ENCODE peak calls at places on chromosomes 13 and 19, in ten cellular contexts. B, H, F, V, N, M, I, G, T and U are unnamed samples.

GRCh38 chr13:23778879-23779278 is 110.3 kb downstream of the MIPEP start:
- DNase-seq in B (peak), H (peak), F (no peak), V (peak), N (no peak), M (no peak), I (no peak), G (no peak), T (no peak), U (no peak)

GRCh38 chr13:105471683-105472082 is 1063.8 kb downstream of the EFNB2 start:
- DNase-seq in B (peak), H (peak), F (no peak), V (peak), N (no peak), M (no peak), I (no peak), G (no peak), T (no peak), U (no peak)

GRCh38 chr19:5916201-5916708 is 2.2 kb downstream of the CAPS start:
- DNase-seq in B (no peak), H (no peak), F (no peak), V (no peak), N (no peak), M (no peak), I (no peak), G (no peak), T (no peak), U (no peak)

GRCh38 chr13:50850445-50850844 is 7.0 kb upstream of the DLEU7 start:
- DNase-seq in B (no peak), H (no peak), F (no peak), V (no peak), N (no peak), M (no peak), I (no peak), G (no peak), T (no peak), U (no peak)

GRCh38 chr19:38944981-38945506 is 14.3 kb downstream of the MRPS12 start:
- DNase-seq in B (no peak), H (no peak), F (no peak), V (no peak), N (no peak), M (no peak), I (no peak), G (no peak), T (no peak), U (no peak)

GRCh38 chr13:75052616-75053015 is 429.4 kb downstream of the TBC1D4 start:
- DNase-seq in B (no peak), H (no peak), F (no peak), V (no peak), N (no peak), M (no peak), I (no peak), G (no peak), T (no peak), U (no peak)

GRCh38 chr13:112024577-112024976 is 42.4 kb upstream of the SOX1 start:
- DNase-seq in B (no peak), H (no peak), F (no peak), V (no peak), N (no peak), M (no peak), I (no peak), G (no peak), T (no peak), U (no peak)

GRCh38 chr19:53158119-53158656 is 665 bp downstream of the ZNF347 start:
- DNase-seq in B (peak), H (peak), F (peak), V (peak), N (peak), M (peak), I (peak), G (peak), T (peak), U (peak)

GRCh38 chr13:24606486-24607170 is 73.6 kb upstream of the ATP12A start:
- DNase-seq in B (no peak), H (no peak), F (no peak), V (no peak), N (no peak), M (no peak), I (no peak), G (no peak), T (no peak), U (no peak)

GRCh38 chr19:50792246-50792851 is 2.1 kb downstream of the ACP4 start:
- DNase-seq in B (no peak), H (no peak), F (no peak), V (no peak), N (no peak), M (no peak), I (no peak), G (no peak), T (no peak), U (no peak)

GRCh38 chr19:13300421-13301030 is 150.3 kb downstream of the IER2 start:
- DNase-seq in B (no peak), H (no peak), F (no peak), V (no peak), N (no peak), M (no peak), I (no peak), G (no peak), T (no peak), U (no peak)

GRCh38 chr19:12792853-12793289 is 1.6 kb downstream of the JUNB start:
- DNase-seq in B (peak), H (no peak), F (no peak), V (no peak), N (no peak), M (no peak), I (no peak), G (peak), T (no peak), U (no peak)

GRCh38 chr19:55086730-55087541 is 11.3 kb downstream of the EPS8L1 start:
- DNase-seq in B (peak), H (peak), F (peak), V (peak), N (no peak), M (peak), I (peak), G (peak), T (peak), U (peak)

GRCh38 chr13:35874704-35875103 is 256.5 kb downstream of the DCLK1 start:
- DNase-seq in B (no peak), H (no peak), F (no peak), V (no peak), N (no peak), M (no peak), I (no peak), G (no peak), T (no peak), U (no peak)

GRCh38 chr13:57624565-57625435 is 6.7 kb upstream of the PCDH17 start:
- DNase-seq in B (peak), H (peak), F (no peak), V (peak), N (no peak), M (peak), I (peak), G (peak), T (peak), U (no peak)

GRCh38 chr13:26254583-26255102 is 714 bp downstream of the CDK8 start:
- DNase-seq in B (peak), H (peak), F (peak), V (peak), N (peak), M (peak), I (peak), G (peak), T (peak), U (no peak)

GRCh38 chr13:26253262-26253786 is 605 bp upstream of the CDK8 start:
- DNase-seq in B (no peak), H (no peak), F (no peak), V (no peak), N (no peak), M (no peak), I (no peak), G (no peak), T (no peak), U (no peak)

GRCh38 chr13:26257049-26257448 is 3.1 kb downstream of the CDK8 start:
- DNase-seq in B (no peak), H (no peak), F (no peak), V (no peak), N (no peak), M (no peak), I (no peak), G (no peak), T (no peak), U (no peak)

GRCh38 chr13:26253787-26254582 is at the start of gene CDK8:
- DNase-seq in B (peak), H (peak), F (peak), V (peak), N (peak), M (peak), I (peak), G (peak), T (peak), U (peak)

GRCh38 chr13:26255717-26256277 is 1.9 kb downstream of the CDK8 start:
- DNase-seq in B (peak), H (peak), F (no peak), V (peak), N (no peak), M (no peak), I (no peak), G (no peak), T (no peak), U (no peak)
- TF ChIP-seq CTCF in B (peak), H (peak), F (no peak), V (peak), N (peak), M (no peak), I (peak), G (no peak), T (peak), U (peak)

GRCh38 chr13:29832899-29833298 is 17.5 kb downstream of the UBL3 start:
- DNase-seq in B (no peak), H (no peak), F (no peak), V (no peak), N (no peak), M (no peak), I (no peak), G (no peak), T (no peak), U (no peak)

GRCh38 chr13:29835280-29836061 is 14.9 kb downstream of the UBL3 start:
- DNase-seq in B (no peak), H (no peak), F (no peak), V (no peak), N (no peak), M (no peak), I (no peak), G (no peak), T (no peak), U (no peak)

DNA sequence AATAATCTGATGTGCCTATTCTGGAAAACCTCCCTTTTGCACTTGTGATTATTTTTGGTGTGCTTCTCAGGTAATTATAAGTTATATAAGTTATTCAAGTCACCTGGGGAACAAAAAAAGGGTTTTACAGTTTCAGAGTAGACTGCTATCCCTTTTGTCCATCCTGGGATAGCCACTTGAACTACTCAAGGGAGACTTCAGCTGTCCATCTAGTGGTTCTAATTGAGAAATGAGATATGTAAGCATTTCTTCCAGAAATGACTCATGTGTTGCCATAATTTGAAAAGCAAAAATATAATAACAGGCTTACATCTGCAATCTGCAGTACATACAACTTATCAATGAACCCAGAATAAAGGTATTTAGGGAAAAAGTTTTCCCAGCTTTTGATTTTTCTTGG is 20.4 kb downstream of the UBL3 start:
- DNase-seq in B (no peak), H (no peak), F (no peak), V (no peak), N (no peak), M (no peak), I (no peak), G (no peak), T (no peak), U (no peak)
- TF ChIP-seq CTCF in B (no peak), H (no peak), F (no peak), V (no peak), N (no peak), M (no peak), I (no peak), G (no peak), T (no peak), U (no peak)

DNA sequence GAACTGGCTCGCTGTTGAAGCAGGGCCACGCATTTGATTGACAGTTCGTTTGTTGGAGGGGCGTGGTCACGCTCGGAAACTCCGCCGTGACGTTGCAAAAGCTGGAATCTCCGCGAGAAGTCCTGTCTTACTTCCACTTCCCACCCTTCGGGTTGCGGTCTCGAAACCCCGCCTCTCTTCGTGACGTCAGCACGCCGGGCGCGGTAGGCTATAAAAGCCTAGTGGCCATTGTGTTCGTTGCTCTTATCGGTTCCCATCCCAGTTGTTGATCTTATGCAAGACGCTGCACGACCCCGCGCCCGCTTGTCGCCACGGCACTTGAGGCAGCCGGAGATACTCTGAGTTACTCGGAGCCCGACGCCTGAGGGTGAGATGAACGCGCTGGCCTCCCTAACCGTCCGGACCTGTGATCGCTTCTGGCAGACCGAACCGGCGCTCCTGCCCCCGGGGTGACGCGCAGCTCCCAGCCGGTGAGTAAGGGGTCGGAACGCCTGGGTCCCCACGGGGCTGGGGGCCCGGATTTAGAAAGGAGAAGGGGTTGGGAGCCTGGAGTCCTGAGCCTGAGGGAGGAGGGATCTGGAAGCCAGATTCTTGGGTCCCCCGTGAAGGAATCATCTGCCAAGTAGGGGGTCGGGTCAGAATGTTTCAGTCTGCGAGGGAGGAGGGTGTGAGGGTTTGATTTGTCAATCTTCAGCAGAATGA is at the start of gene PPP1R15A:
- DNase-seq in B (peak), H (peak), F (peak), V (peak), N (peak), M (peak), I (peak), G (peak), T (peak), U (peak)
- TF ChIP-seq CTCF in B (no peak), H (no peak), F (no peak), V (no peak), N (peak), M (no peak), I (peak), G (peak), T (no peak), U (peak)

GRCh38 chr19:41399091-41399490 is 1.5 kb downstream of the BCKDHA start:
- DNase-seq in B (no peak), H (no peak), F (no peak), V (no peak), N (no peak), M (no peak), I (no peak), G (no peak), T (no peak), U (no peak)

GRCh38 chr19:41397086-41398041 is at the start of the genes BCKDHA and EXOSC5:
- DNase-seq in B (peak), H (peak), F (peak), V (peak), N (peak), M (peak), I (peak), G (peak), T (peak), U (peak)

GRCh38 chr19:41398603-41399002 is 985 bp downstream of the BCKDHA start:
- DNase-seq in B (no peak), H (no peak), F (no peak), V (no peak), N (no peak), M (no peak), I (no peak), G (no peak), T (no peak), U (no peak)

GRCh38 chr19:41399525-41399924 is 1.9 kb downstream of the BCKDHA start:
- DNase-seq in B (no peak), H (no peak), F (no peak), V (no peak), N (no peak), M (no peak), I (no peak), G (no peak), T (no peak), U (no peak)

DNA sequence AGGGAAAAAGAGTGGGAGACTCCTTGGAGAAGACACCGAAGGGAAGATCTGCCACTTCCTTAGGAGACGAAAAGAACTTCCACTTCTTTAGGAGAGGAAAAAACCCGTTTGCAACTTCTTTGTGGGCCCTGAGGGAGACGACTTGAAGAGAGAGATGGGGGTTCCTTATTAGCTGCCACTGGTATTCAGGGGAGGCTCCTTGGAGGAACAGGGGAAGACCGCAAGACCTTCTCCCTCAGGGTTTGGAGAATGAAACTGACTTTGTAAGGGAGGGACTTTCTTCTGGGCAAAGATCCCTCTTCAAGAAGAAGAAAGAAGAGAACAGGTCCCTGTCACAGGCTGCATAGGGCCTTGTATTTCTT is 405 bp downstream of the BCKDHA start:
- DNase-seq in B (no peak), H (no peak), F (no peak), V (no peak), N (no peak), M (no peak), I (no peak), G (no peak), T (no peak), U (no peak)
- TF ChIP-seq CTCF in B (no peak), H (no peak), F (no peak), V (no peak), N (no peak), M (no peak), I (no peak), G (no peak), T (no peak), U (no peak)

GRCh38 chr19:33176670-33177416 is 17.3 kb upstream of the LRP3 start:
- DNase-seq in B (peak), H (peak), F (peak), V (peak), N (peak), M (peak), I (peak), G (peak), T (peak), U (peak)
- TF ChIP-seq CTCF in B (peak), H (no peak), F (peak), V (peak), N (peak), M (no peak), I (peak), G (peak), T (peak), U (peak)

DNA sequence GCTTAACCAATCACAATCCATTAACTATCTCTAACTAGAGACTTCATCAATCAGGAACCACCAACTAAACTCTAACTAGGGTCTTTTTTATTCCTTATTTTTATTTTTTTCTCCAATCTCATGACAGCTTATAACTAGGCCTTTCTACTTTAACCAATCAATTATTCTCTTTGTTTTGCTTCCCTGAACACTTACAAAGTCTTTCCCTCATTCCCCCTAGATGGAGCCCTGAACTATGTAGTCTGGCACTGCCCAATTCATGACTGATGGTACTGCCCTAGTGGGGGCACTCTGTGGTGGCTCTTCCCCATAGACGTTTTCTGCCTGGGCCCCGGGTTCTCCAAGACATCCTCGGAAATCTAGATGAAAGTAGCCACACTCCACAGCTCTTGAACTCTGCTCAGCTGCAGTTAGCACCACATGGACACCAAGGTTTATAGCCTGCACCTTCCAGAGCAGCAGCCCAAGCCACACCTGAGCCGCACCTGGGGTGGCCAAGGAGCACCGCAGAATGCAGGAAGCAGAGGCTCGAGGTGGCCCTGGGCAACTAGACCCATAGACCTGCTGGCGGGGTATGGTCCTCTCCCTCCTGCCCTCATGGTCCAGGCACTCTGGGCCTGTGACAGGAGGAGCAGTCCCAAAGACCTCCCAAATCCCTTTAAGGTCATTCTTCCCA is 6.6 kb downstream of the ATP7B start:
- DNase-seq in B (no peak), H (no peak), F (no peak), V (no peak), N (no peak), M (no peak), I (no peak), G (no peak), T (no peak), U (no peak)
- TF ChIP-seq CTCF in B (no peak), H (no peak), F (no peak), V (no peak), N (no peak), M (no peak), I (no peak), G (no peak), T (no peak), U (no peak)

DNA sequence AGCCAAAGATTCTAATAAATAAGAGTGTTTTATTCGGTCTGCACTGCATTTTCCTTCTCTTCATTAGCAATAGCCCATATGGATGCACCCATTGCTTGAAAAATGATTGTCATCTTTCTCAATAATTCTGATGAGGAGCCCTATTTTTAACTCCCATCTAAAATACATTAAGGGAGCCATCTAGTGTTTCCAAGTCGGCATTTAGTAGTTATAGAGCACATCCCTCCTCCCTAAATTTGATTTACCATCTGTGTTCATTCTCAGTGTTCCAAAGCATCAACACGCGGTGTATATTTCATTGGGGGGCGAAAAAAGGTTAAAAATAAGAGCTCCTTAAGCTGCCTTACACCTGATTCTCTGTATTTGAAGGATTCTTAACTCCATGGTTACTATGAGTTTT is 119.2 kb upstream of the IPO5 start:
- DNase-seq in B (no peak), H (no peak), F (no peak), V (no peak), N (no peak), M (no peak), I (no peak), G (no peak), T (no peak), U (no peak)
- TF ChIP-seq CTCF in B (no peak), H (no peak), F (no peak), V (no peak), N (no peak), M (no peak), I (no peak), G (no peak), T (no peak), U (no peak)